ENCODE peak calls at places on chromosome 18, in four cellular contexts. One of them, this sample, is unnamed.

GRCh38 chr18:58601468-58602266 is 27.2 kb downstream of the ALPK2 start:
- DNase-seq in tibial artery: no peak
- DNase-seq in GM23248: no peak
- DNase-seq in naive thymus-derived CD4-positive, alpha-beta T cell: no peak
- DNase-seq in this sample: no peak

GRCh38 chr18:54717673-54718435 is 110.4 kb upstream of the RAB27B start:
- DNase-seq in GM23248: no peak
- DNase-seq in naive thymus-derived CD4-positive, alpha-beta T cell: no peak
- DNase-seq in tibial artery: no peak
- DNase-seq in this sample: no peak

GRCh38 chr18:11752116-11752911 is 63.2 kb downstream of the GNAL start:
- DNase-seq in GM23248: peak
- DNase-seq in naive thymus-derived CD4-positive, alpha-beta T cell: no peak
- DNase-seq in tibial artery: no peak
- DNase-seq in this sample: no peak

GRCh38 chr18:47932603-47933002 is 2.1 kb upstream of the SMAD2 start:
- DNase-seq in naive thymus-derived CD4-positive, alpha-beta T cell: no peak
- DNase-seq in GM23248: no peak
- DNase-seq in tibial artery: no peak
- DNase-seq in this sample: no peak

GRCh38 chr18:9779630-9780029 is 71.5 kb downstream of the RAB31 start:
- DNase-seq in tibial artery: no peak
- DNase-seq in naive thymus-derived CD4-positive, alpha-beta T cell: no peak
- DNase-seq in GM23248: peak
- DNase-seq in this sample: no peak

GRCh38 chr18:36561046-36561445 is 263.5 kb downstream of the FHOD3 start:
- DNase-seq in naive thymus-derived CD4-positive, alpha-beta T cell: no peak
- DNase-seq in tibial artery: no peak
- DNase-seq in GM23248: no peak
- DNase-seq in this sample: no peak

GRCh38 chr18:65425366-65425765 is 325.4 kb upstream of the CDH7 start:
- DNase-seq in GM23248: no peak
- DNase-seq in naive thymus-derived CD4-positive, alpha-beta T cell: no peak
- DNase-seq in tibial artery: no peak
- DNase-seq in this sample: no peak

GRCh38 chr18:64936671-64937070 is 787.8 kb upstream of the LINC00305 start:
- DNase-seq in naive thymus-derived CD4-positive, alpha-beta T cell: no peak
- DNase-seq in GM23248: no peak
- DNase-seq in tibial artery: no peak
- DNase-seq in this sample: no peak

GRCh38 chr18:45014047-45014501 is 333.4 kb downstream of the SETBP1 start:
- DNase-seq in GM23248: peak
- DNase-seq in naive thymus-derived CD4-positive, alpha-beta T cell: no peak
- DNase-seq in tibial artery: peak
- DNase-seq in this sample: no peak

GRCh38 chr18:23136326-23137092 is 1.2 kb downstream of the CABLES1 start:
- DNase-seq in tibial artery: peak
- DNase-seq in naive thymus-derived CD4-positive, alpha-beta T cell: no peak
- DNase-seq in GM23248: peak
- DNase-seq in this sample: peak
- H3K4me3 ChIP-seq in tibial artery: peak
- H3K4me3 ChIP-seq in naive thymus-derived CD4-positive, alpha-beta T cell: no peak
- H3K4me3 ChIP-seq in GM23248: peak
- H3K4me3 ChIP-seq in this sample: peak

GRCh38 chr18:52007109-52007508 is 332.9 kb upstream of the DCC start:
- DNase-seq in naive thymus-derived CD4-positive, alpha-beta T cell: no peak
- DNase-seq in GM23248: no peak
- DNase-seq in tibial artery: no peak
- DNase-seq in this sample: no peak
- H3K27ac ChIP-seq in naive thymus-derived CD4-positive, alpha-beta T cell: no peak
- H3K27ac ChIP-seq in GM23248: no peak
- H3K27ac ChIP-seq in tibial artery: no peak
- H3K27ac ChIP-seq in this sample: no peak

GRCh38 chr18:40159141-40160017 is 1795.7 kb upstream of the PIK3C3 start:
- DNase-seq in naive thymus-derived CD4-positive, alpha-beta T cell: no peak
- DNase-seq in GM23248: peak
- DNase-seq in tibial artery: no peak
- DNase-seq in this sample: no peak
- H3K4me3 ChIP-seq in naive thymus-derived CD4-positive, alpha-beta T cell: no peak
- H3K4me3 ChIP-seq in GM23248: peak
- H3K4me3 ChIP-seq in tibial artery: no peak
- H3K4me3 ChIP-seq in this sample: no peak

GRCh38 chr18:13530879-13531387 is 195.4 kb downstream of the FAM210A start:
- DNase-seq in tibial artery: peak
- DNase-seq in GM23248: peak
- DNase-seq in naive thymus-derived CD4-positive, alpha-beta T cell: no peak
- DNase-seq in this sample: peak

GRCh38 chr18:13532406-13533075 is 193.8 kb downstream of the FAM210A start:
- DNase-seq in tibial artery: no peak
- DNase-seq in naive thymus-derived CD4-positive, alpha-beta T cell: no peak
- DNase-seq in GM23248: no peak
- DNase-seq in this sample: no peak

GRCh38 chr18:13528739-13529392 is 197.5 kb downstream of the FAM210A start:
- DNase-seq in tibial artery: no peak
- DNase-seq in naive thymus-derived CD4-positive, alpha-beta T cell: no peak
- DNase-seq in GM23248: no peak
- DNase-seq in this sample: no peak

GRCh38 chr18:13531681-13532325 is 194.6 kb downstream of the FAM210A start:
- DNase-seq in GM23248: no peak
- DNase-seq in tibial artery: no peak
- DNase-seq in naive thymus-derived CD4-positive, alpha-beta T cell: no peak
- DNase-seq in this sample: no peak

GRCh38 chr18:13530215-13530878 is 196.0 kb downstream of the FAM210A start:
- DNase-seq in GM23248: no peak
- DNase-seq in tibial artery: no peak
- DNase-seq in naive thymus-derived CD4-positive, alpha-beta T cell: no peak
- DNase-seq in this sample: no peak
- H3K27ac ChIP-seq in GM23248: no peak
- H3K27ac ChIP-seq in tibial artery: peak
- H3K27ac ChIP-seq in naive thymus-derived CD4-positive, alpha-beta T cell: no peak
- H3K27ac ChIP-seq in this sample: no peak

GRCh38 chr18:30451976-30452375 is 590.6 kb downstream of the DSC3 start:
- DNase-seq in tibial artery: no peak
- DNase-seq in GM23248: no peak
- DNase-seq in naive thymus-derived CD4-positive, alpha-beta T cell: no peak
- DNase-seq in this sample: no peak
- H3K4me3 ChIP-seq in tibial artery: no peak
- H3K4me3 ChIP-seq in GM23248: no peak
- H3K4me3 ChIP-seq in naive thymus-derived CD4-positive, alpha-beta T cell: no peak
- H3K4me3 ChIP-seq in this sample: no peak

GRCh38 chr18:33128581-33128980 is 311.9 kb downstream of the CCDC178 start:
- DNase-seq in naive thymus-derived CD4-positive, alpha-beta T cell: no peak
- DNase-seq in GM23248: no peak
- DNase-seq in tibial artery: no peak
- DNase-seq in this sample: no peak

DNA sequence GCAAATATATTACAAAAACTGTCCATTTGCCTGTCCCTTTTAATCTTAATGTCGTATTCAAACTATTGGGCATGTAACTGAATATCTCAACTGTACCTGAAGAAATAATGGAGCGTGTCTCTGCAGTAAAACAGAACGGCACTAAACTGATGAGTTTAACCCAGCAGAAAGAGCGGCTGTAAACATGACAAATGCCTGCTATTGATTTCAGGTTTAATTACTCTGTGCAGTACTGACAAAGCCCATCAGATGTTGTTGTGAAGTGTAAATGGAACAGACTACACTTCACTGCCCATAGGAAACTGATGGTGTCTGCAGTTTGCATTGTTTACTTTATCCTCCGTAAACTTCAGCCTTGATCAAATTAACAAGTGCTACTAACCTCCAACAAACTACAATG is 316.7 kb downstream of the CCDC178 start:
- DNase-seq in naive thymus-derived CD4-positive, alpha-beta T cell: no peak
- DNase-seq in tibial artery: no peak
- DNase-seq in GM23248: no peak
- DNase-seq in this sample: no peak
- H3K27ac ChIP-seq in naive thymus-derived CD4-positive, alpha-beta T cell: no peak
- H3K27ac ChIP-seq in tibial artery: no peak
- H3K27ac ChIP-seq in GM23248: no peak
- H3K27ac ChIP-seq in this sample: no peak

GRCh38 chr18:22626771-22627170 is 209.1 kb upstream of the CTAGE1 start:
- DNase-seq in GM23248: no peak
- DNase-seq in tibial artery: no peak
- DNase-seq in naive thymus-derived CD4-positive, alpha-beta T cell: no peak
- DNase-seq in this sample: no peak
- H3K4me3 ChIP-seq in GM23248: no peak
- H3K4me3 ChIP-seq in tibial artery: no peak
- H3K4me3 ChIP-seq in naive thymus-derived CD4-positive, alpha-beta T cell: no peak
- H3K4me3 ChIP-seq in this sample: no peak

DNA sequence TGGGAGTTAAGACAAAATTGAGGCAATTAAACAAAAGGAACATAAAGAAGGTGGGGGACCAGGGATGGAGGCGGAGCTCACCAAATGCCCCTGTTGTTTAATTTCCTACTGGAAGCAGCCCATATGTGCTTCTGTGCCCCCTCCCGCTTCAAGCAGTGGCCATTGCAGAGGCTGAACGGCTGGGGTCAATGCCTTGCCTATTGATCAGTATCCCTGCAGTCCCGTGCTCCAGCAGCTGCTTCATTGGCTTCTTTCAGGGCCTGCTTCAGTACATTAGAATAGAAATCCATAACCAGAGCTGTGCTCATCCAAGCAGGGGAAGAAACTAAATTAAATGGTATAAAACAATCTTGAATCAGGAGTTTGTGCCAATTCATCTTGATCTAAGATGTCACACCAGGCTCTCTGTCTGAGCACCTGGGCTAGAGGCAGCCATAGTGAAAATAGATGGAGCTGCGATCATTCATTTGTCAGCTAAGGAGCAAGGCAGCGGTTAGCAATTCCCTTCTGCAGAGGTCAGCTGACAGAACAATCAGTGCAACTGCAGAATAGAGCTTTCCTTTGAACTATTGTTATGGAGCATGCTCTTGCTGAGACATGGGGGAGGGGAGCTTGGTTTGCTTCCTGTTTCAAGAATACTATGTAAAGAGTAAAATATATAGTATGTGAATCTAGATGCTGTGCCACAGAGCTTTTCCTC is 222.4 kb downstream of the WDR7 start:
- DNase-seq in GM23248: no peak
- DNase-seq in naive thymus-derived CD4-positive, alpha-beta T cell: peak
- DNase-seq in tibial artery: no peak
- DNase-seq in this sample: no peak
- H3K27ac ChIP-seq in GM23248: no peak
- H3K27ac ChIP-seq in naive thymus-derived CD4-positive, alpha-beta T cell: no peak
- H3K27ac ChIP-seq in tibial artery: no peak
- H3K27ac ChIP-seq in this sample: no peak

DNA sequence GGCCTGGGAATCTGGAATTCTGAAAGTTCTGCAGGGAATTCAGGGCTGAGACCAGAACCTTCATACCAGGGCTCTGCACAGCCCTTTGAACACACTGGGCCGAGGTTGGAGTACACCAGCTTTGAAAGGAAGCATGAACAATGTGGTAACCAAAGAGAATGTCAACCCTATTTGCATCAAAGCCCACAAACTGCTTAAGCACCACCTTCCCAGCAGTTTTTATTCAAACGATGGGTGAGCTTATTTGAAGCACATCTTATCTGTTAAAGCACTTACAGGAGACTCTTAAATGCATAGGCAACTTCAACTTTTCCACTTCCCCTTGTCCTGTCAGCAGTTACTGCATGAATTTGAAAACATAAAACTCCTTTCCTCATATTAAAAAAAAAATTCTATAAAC is 96.6 kb downstream of the TXNL1 start:
- DNase-seq in GM23248: no peak
- DNase-seq in naive thymus-derived CD4-positive, alpha-beta T cell: no peak
- DNase-seq in tibial artery: no peak
- DNase-seq in this sample: no peak
- H3K4me3 ChIP-seq in GM23248: no peak
- H3K4me3 ChIP-seq in naive thymus-derived CD4-positive, alpha-beta T cell: no peak
- H3K4me3 ChIP-seq in tibial artery: no peak
- H3K4me3 ChIP-seq in this sample: no peak

DNA sequence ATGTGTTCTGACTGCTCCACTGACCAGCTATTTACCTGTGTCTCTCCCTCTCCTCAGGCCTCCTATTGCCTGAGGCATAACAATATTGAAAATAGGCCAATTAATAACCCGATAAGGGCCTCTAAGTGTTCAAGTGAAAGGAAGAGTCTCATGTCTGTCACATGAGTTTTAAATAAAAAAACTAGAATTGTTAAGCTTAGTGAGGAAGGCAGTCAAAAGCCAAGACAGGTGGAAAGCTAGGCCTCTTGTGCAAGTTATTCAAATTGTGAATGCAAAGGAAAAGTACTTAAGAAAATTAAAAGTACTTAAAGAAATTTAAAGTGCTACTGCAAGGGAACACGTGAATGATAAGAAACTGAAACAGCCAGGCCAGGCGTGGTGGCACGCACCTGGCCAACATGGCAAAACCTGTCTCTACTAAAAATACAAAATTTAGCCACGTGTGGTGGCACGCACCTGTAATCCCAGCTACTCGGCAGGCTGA is 44.9 kb upstream of the TAF4B start:
- DNase-seq in tibial artery: no peak
- DNase-seq in GM23248: no peak
- DNase-seq in naive thymus-derived CD4-positive, alpha-beta T cell: no peak
- DNase-seq in this sample: no peak
- H3K27ac ChIP-seq in tibial artery: no peak
- H3K27ac ChIP-seq in GM23248: no peak
- H3K27ac ChIP-seq in naive thymus-derived CD4-positive, alpha-beta T cell: no peak
- H3K27ac ChIP-seq in this sample: no peak